ENCODE peak calls at places on chromosomes 6 and 20, in five cellular contexts. R is CD4-positive, alpha-beta memory T cell; L is fibroblast of lung; N is A549; W is tibial nerve. T is an unnamed sample.

GRCh38 chr20:4709261-4710105 is 12.2 kb upstream of the PRND start:
- DNase-seq in R (no peak), L (no peak), N (no peak), W (no peak), T (no peak)

GRCh38 chr20:57263127-57263609 is 3.3 kb downstream of the BMP7 start:
- DNase-seq in R (no peak), L (no peak), N (no peak), W (no peak), T (no peak)

GRCh38 chr6:21371676-21372161 is 221.8 kb upstream of the SOX4 start:
- DNase-seq in R (no peak), L (peak; percentile 73), N (no peak), W (no peak), T (peak; percentile 51)

GRCh38 chr20:62861732-62862336 is at the start of gene TCFL5:
- DNase-seq in R (peak; percentile 91), L (peak; percentile 67), N (peak; percentile 68), W (peak; percentile 87), T (peak; percentile 88)

GRCh38 chr6:135537782-135538301 is 40.3 kb upstream of the AHI1 start:
- DNase-seq in R (peak; percentile 17), L (peak; percentile 93), N (no peak), W (no peak), T (peak; percentile 75)

GRCh38 chr6:131036616-131037015 is 26.4 kb downstream of the EPB41L2 start:
- DNase-seq in R (no peak), L (no peak), N (no peak), W (no peak), T (no peak)

GRCh38 chr6:135995160-135995898 is 143.8 kb downstream of the PDE7B start:
- DNase-seq in R (no peak), L (peak; percentile 86), N (no peak), W (no peak), T (peak; percentile 75)

GRCh38 chr20:1434571-1435336 is 31.9 kb downstream of the NSFL1C start:
- DNase-seq in R (peak; percentile 76), L (peak; percentile 92), N (no peak), W (peak; percentile 53), T (no peak)

GRCh38 chr20:33584976-33585375 is 77.2 kb upstream of the C20orf144 start:
- DNase-seq in R (no peak), L (peak; percentile 49), N (no peak), W (no peak), T (no peak)

GRCh38 chr20:39660965-39661364 is 698.8 kb downstream of the DHX35 start:
- DNase-seq in R (no peak), L (peak; percentile 14), N (no peak), W (no peak), T (no peak)
- H3K4me3 ChIP-seq in R (no peak overlapping the region), L (no peak overlapping the region), N (no peak overlapping the region), W (no peak overlapping the region), T (no peak overlapping the region)

GRCh38 chr6:42370323-42370985 is 81.3 kb downstream of the TRERF1 start:
- DNase-seq in R (no peak), L (no peak), N (no peak), W (no peak), T (no peak)

GRCh38 chr6:42375007-42375635 is 76.6 kb downstream of the TRERF1 start:
- DNase-seq in R (no peak), L (no peak), N (no peak), W (no peak), T (no peak)

GRCh38 chr6:42372699-42373098 is 79.0 kb downstream of the TRERF1 start:
- DNase-seq in R (no peak), L (no peak), N (no peak), W (no peak), T (no peak)

GRCh38 chr6:42375905-42376304 is 75.8 kb downstream of the TRERF1 start:
- DNase-seq in R (no peak), L (no peak), N (no peak), W (no peak), T (no peak)

DNA sequence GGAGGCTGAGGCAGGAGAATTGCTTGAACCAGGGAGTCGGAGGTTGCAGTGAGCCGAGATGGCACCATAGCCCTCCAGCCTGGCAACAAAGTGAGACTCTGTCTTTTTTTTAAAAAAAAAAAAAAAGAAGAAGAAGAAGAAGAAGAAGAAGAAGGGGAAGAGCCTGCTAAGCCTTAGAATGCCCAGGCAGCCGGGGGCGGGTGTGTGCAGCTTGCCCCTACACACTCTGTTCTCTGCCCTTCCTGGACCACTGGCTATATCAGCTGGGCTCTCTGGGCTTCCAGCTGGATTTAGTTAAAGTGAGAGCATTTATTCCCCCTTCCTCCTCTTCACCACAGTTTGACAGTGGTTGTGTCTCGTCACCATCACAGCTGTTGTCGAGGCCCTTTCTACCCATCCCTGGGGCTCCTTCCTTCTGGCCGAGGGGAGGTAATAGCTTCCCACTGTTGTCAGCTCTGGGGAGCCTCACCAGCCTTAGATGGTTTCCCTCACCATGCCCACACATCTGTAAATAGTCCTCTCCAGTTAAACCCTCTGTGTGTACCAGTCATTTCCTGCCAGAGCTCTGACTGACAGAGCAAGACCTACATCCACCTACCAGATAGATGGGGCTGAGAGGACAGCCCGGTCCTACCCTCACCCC is 77.6 kb downstream of the TRERF1 start:
- DNase-seq in R (peak; percentile 24), L (no peak), N (no peak), W (no peak), T (no peak)
- H3K4me1 ChIP-seq in R (peaks cover 66% of the 10 kb centered on the region), L (no peaks in the 10 kb centered on the region), N (peaks cover 6% of the 10 kb centered on the region), W (peaks cover 4% of the 10 kb centered on the region), T (peaks cover 43% of the 10 kb centered on the region)

DNA sequence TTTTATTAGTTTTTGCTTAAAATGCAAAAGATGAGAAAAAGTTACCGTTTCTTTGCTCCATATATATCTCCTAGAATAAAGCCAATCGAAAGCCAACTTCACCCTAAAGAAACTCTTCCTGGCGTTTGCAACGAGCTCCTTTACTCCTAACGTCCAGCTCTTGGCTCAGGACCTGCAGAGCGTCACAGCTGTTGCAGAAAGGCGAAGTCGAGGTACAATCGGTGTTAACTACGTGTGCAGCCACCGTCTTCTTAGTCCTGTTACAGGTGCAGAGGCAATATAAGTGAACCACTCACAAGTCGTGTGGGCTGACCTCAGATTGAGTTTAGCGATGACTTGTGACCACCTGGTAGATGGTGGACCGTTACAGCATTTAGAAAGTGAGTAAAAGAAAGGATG is 113.1 kb downstream of the TRIM27 start:
- DNase-seq in R (no peak), L (no peak), N (no peak), W (no peak), T (no peak)
- H3K4me3 ChIP-seq in R (no peak overlapping the region), L (peak overlapping the region; percentile 43), N (peak overlapping the region; percentile 61), W (no peak overlapping the region), T (peak overlapping the region; percentile 8)

DNA sequence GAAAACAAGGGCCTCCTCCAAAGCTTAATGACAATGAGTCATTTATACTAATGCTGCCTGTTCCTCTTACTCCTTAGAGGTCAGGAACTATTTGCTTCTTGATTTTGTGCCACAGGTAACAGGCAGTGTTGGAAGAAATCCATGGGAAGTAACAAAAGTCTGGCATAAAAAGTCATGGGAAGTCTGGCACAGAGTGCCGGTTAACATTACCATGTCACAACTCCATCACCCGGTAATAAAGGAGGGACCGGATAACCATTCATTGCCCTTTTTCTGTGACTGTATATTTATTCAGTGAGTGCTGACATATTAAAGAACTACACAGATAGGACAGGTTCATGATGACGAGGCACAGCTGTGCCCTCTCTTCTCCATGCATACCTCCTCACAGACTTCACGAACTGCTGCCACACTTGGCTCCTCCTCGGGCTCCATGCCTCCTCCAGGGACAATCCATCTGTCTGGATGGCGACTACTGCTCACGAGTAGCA is 50.9 kb downstream of the NUDT3 start:
- DNase-seq in R (no peak), L (peak; percentile 69), N (no peak), W (no peak), T (no peak)
- H3K4me1 ChIP-seq in R (peaks cover 6% of the 10 kb centered on the region), L (peaks cover 4% of the 10 kb centered on the region), N (peaks cover 2% of the 10 kb centered on the region), W (peaks cover 27% of the 10 kb centered on the region), T (peaks cover 4% of the 10 kb centered on the region)

GRCh38 chr20:32535316-32535952 is 49.7 kb downstream of the NOL4L start:
- DNase-seq in R (peak; percentile 54), L (no peak), N (no peak), W (no peak), T (no peak)

GRCh38 chr20:32536861-32537656 is 48.1 kb downstream of the NOL4L start:
- DNase-seq in R (peak; percentile 74), L (no peak), N (no peak), W (no peak), T (no peak)

GRCh38 chr20:32532246-32532645 is 52.9 kb downstream of the NOL4L start:
- DNase-seq in R (no peak), L (no peak), N (no peak), W (no peak), T (no peak)

GRCh38 chr20:32535953-32536823 is 48.9 kb downstream of the NOL4L start:
- DNase-seq in R (peak; percentile 88), L (no peak), N (peak; percentile 44), W (no peak), T (peak; percentile 71)

DNA sequence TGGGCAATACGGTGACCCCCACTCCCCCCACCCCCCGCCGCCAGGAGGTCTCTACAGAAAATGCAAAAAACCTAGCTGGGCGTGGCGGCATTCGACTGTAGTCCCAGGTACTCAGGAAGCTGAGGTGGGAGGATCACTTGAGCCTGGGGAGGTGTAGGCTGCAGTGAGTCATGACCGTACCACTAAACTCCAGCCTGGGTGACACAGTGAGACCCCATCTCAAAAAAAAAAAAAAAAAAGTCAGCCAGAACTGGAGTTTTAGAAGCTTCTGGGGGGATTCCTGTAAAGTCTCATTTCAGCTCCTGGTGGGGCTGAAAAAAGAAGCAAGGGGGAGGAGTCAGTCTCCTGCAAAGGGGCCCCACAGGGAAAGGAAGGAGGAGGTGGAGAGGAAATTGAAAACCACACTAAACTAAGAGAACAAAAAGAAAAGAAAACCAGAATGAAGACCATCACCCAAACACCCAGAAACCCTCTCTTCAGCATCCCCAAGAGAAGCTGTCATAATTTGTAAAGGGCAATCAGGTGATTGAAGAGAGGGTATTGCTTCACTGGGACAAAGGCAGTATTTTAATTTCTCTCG is 50.4 kb downstream of the NOL4L start:
- DNase-seq in R (peak; percentile 59), L (no peak), N (no peak), W (no peak), T (no peak)
- H3K4me3 ChIP-seq in R (peak overlapping the region; percentile 57), L (no peak overlapping the region), N (no peak overlapping the region), W (no peak overlapping the region), T (no peak overlapping the region)

DNA sequence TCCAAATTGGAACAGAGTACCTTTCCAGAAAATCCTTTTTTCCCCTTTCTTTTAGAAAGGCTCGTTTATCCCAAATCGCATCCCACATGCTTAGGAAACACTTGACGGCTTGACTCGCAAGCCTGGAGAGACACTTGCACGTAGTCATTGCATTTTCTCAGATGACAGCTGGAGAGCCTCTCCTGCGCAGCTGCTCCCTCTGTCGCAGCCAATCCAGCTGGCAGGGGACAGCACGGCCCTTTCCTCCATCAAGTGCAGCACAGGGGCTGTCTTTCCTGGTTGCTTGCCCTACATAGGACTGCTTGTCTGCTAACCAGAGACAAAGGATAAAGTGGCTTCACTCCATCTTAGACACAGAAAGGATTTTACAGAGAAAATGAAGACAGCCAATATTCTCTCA is 77.6 kb upstream of the RGS17 start:
- DNase-seq in R (no peak), L (no peak), N (no peak), W (no peak), T (peak; percentile 10)
- H3K4me1 ChIP-seq in R (no peaks in the 10 kb centered on the region), L (no peaks in the 10 kb centered on the region), N (no peaks in the 10 kb centered on the region), W (no peaks in the 10 kb centered on the region), T (no peaks in the 10 kb centered on the region)

T was measured in cardiac muscle cell.